ENCODE peak calls at places on chromosomes 1 and 21, in eight cellular contexts. One of them, this sample, is unnamed.

GRCh38 chr21:38979271-38980196 is 173.8 kb downstream of the ETS2 start:
- DNase-seq in esophagus muscularis mucosa: no peak
- DNase-seq in endothelial cell of umbilical vein: no peak
- DNase-seq in tibial nerve: no peak
- DNase-seq in adrenal gland: no peak
- DNase-seq in HCT116: no peak
- DNase-seq in H1: peak; percentile 62
- DNase-seq in IMR-90: peak; percentile 70
- DNase-seq in this sample: no peak

GRCh38 chr1:28326980-28327379 is 1.9 kb upstream of the MED18 start:
- DNase-seq in adrenal gland: no peak
- DNase-seq in esophagus muscularis mucosa: no peak
- DNase-seq in HCT116: no peak
- DNase-seq in endothelial cell of umbilical vein: no peak
- DNase-seq in IMR-90: peak; percentile 12
- DNase-seq in tibial nerve: no peak
- DNase-seq in H1: no peak
- DNase-seq in this sample: no peak

GRCh38 chr1:100164226-100164625 is 13.8 kb downstream of the LRRC39 start:
- DNase-seq in esophagus muscularis mucosa: no peak
- DNase-seq in H1: no peak
- DNase-seq in adrenal gland: no peak
- DNase-seq in IMR-90: peak; percentile 67
- DNase-seq in endothelial cell of umbilical vein: no peak
- DNase-seq in tibial nerve: no peak
- DNase-seq in HCT116: no peak
- DNase-seq in this sample: no peak

GRCh38 chr1:236854602-236854978 is 59.5 kb downstream of the MTR start:
- DNase-seq in adrenal gland: no peak
- DNase-seq in endothelial cell of umbilical vein: no peak
- DNase-seq in esophagus muscularis mucosa: no peak
- DNase-seq in tibial nerve: no peak
- DNase-seq in H1: no peak
- DNase-seq in HCT116: no peak
- DNase-seq in IMR-90: peak; percentile 46
- DNase-seq in this sample: no peak

GRCh38 chr1:9294440-9294773 is 1.7 kb downstream of the SPSB1 start:
- DNase-seq in tibial nerve: no peak
- DNase-seq in endothelial cell of umbilical vein: peak; percentile 85
- DNase-seq in IMR-90: peak; percentile 96
- DNase-seq in esophagus muscularis mucosa: no peak
- DNase-seq in H1: no peak
- DNase-seq in adrenal gland: no peak
- DNase-seq in HCT116: no peak
- DNase-seq in this sample: no peak

GRCh38 chr1:164559342-164560070 is 522 bp downstream of the PBX1 start:
- DNase-seq in adrenal gland: peak; percentile 58
- DNase-seq in esophagus muscularis mucosa: no peak
- DNase-seq in HCT116: no peak
- DNase-seq in IMR-90: no peak
- DNase-seq in H1: no peak
- DNase-seq in tibial nerve: no peak
- DNase-seq in endothelial cell of umbilical vein: peak; percentile 44
- DNase-seq in this sample: no peak

GRCh38 chr1:10641976-10642375 is 154.5 kb downstream of the CASZ1 start:
- DNase-seq in endothelial cell of umbilical vein: no peak
- DNase-seq in H1: no peak
- DNase-seq in esophagus muscularis mucosa: no peak
- DNase-seq in adrenal gland: no peak
- DNase-seq in tibial nerve: no peak
- DNase-seq in HCT116: no peak
- DNase-seq in IMR-90: no peak
- DNase-seq in this sample: no peak

GRCh38 chr1:217674330-217674729 is 43.2 kb downstream of the SPATA17 start:
- DNase-seq in HCT116: no peak
- DNase-seq in esophagus muscularis mucosa: no peak
- DNase-seq in H1: no peak
- DNase-seq in adrenal gland: no peak
- DNase-seq in IMR-90: no peak
- DNase-seq in endothelial cell of umbilical vein: no peak
- DNase-seq in tibial nerve: no peak
- DNase-seq in this sample: no peak

GRCh38 chr1:25045480-25046193 is 115.6 kb upstream of the RUNX3 start:
- DNase-seq in tibial nerve: no peak
- DNase-seq in adrenal gland: no peak
- DNase-seq in esophagus muscularis mucosa: no peak
- DNase-seq in H1: no peak
- DNase-seq in IMR-90: no peak
- DNase-seq in endothelial cell of umbilical vein: no peak
- DNase-seq in HCT116: no peak
- DNase-seq in this sample: no peak

GRCh38 chr1:170663441-170664282 is at the start of gene PRRX1:
- DNase-seq in tibial nerve: no peak
- DNase-seq in adrenal gland: no peak
- DNase-seq in H1: no peak
- DNase-seq in IMR-90: peak; percentile 46
- DNase-seq in esophagus muscularis mucosa: no peak
- DNase-seq in HCT116: no peak
- DNase-seq in endothelial cell of umbilical vein: no peak
- DNase-seq in this sample: no peak

GRCh38 chr1:200610846-200611245 is 9.7 kb downstream of the KIF14 start:
- DNase-seq in endothelial cell of umbilical vein: no peak
- DNase-seq in adrenal gland: no peak
- DNase-seq in tibial nerve: no peak
- DNase-seq in esophagus muscularis mucosa: no peak
- DNase-seq in H1: no peak
- DNase-seq in HCT116: no peak
- DNase-seq in IMR-90: peak; percentile 58
- DNase-seq in this sample: no peak

GRCh38 chr1:160951443-160952128 is 3.0 kb downstream of the ITLN2 start:
- DNase-seq in IMR-90: peak; percentile 41
- DNase-seq in adrenal gland: peak; percentile 50
- DNase-seq in HCT116: peak; percentile 27
- DNase-seq in tibial nerve: no peak
- DNase-seq in endothelial cell of umbilical vein: peak; percentile 68
- DNase-seq in H1: peak; percentile 36
- DNase-seq in esophagus muscularis mucosa: no peak
- DNase-seq in this sample: no peak

GRCh38 chr1:14612281-14612680 is 13.8 kb downstream of the KAZN start:
- DNase-seq in HCT116: no peak
- DNase-seq in IMR-90: no peak
- DNase-seq in tibial nerve: no peak
- DNase-seq in endothelial cell of umbilical vein: no peak
- DNase-seq in adrenal gland: no peak
- DNase-seq in H1: no peak
- DNase-seq in esophagus muscularis mucosa: no peak
- DNase-seq in this sample: no peak

GRCh38 chr1:58331156-58331555 is 215.4 kb downstream of the OMA1 start:
- DNase-seq in tibial nerve: no peak
- DNase-seq in HCT116: no peak
- DNase-seq in H1: no peak
- DNase-seq in adrenal gland: no peak
- DNase-seq in esophagus muscularis mucosa: no peak
- DNase-seq in endothelial cell of umbilical vein: no peak
- DNase-seq in IMR-90: no peak
- DNase-seq in this sample: no peak

GRCh38 chr1:206797534-206798383 is 25.5 kb upstream of the IL10 start:
- DNase-seq in IMR-90: no peak
- DNase-seq in HCT116: no peak
- DNase-seq in endothelial cell of umbilical vein: no peak
- DNase-seq in esophagus muscularis mucosa: no peak
- DNase-seq in H1: peak; percentile 25
- DNase-seq in adrenal gland: no peak
- DNase-seq in tibial nerve: no peak
- DNase-seq in this sample: no peak

GRCh38 chr1:53047737-53048344 is 14.2 kb upstream of the PODN start:
- DNase-seq in HCT116: no peak
- DNase-seq in adrenal gland: no peak
- DNase-seq in endothelial cell of umbilical vein: peak; percentile 94
- DNase-seq in tibial nerve: no peak
- DNase-seq in esophagus muscularis mucosa: no peak
- DNase-seq in H1: no peak
- DNase-seq in IMR-90: peak; percentile 94
- DNase-seq in this sample: no peak

GRCh38 chr21:35995522-35996088 is 64.7 kb downstream of the SETD4 start:
- DNase-seq in H1: no peak
- DNase-seq in IMR-90: no peak
- DNase-seq in esophagus muscularis mucosa: no peak
- DNase-seq in tibial nerve: no peak
- DNase-seq in adrenal gland: no peak
- DNase-seq in HCT116: no peak
- DNase-seq in endothelial cell of umbilical vein: no peak
- DNase-seq in this sample: no peak

GRCh38 chr1:206001476-206001888 is 1.7 kb downstream of the RAB7B start:
- DNase-seq in endothelial cell of umbilical vein: peak; percentile 53
- DNase-seq in IMR-90: peak; percentile 97
- DNase-seq in H1: no peak
- DNase-seq in esophagus muscularis mucosa: no peak
- DNase-seq in adrenal gland: no peak
- DNase-seq in HCT116: peak; percentile 73
- DNase-seq in tibial nerve: no peak
- DNase-seq in this sample: no peak

GRCh38 chr21:32412998-32413504 is 545 bp downstream of the EVA1C start:
- DNase-seq in H1: no peak
- DNase-seq in adrenal gland: peak; percentile 27
- DNase-seq in IMR-90: no peak
- DNase-seq in endothelial cell of umbilical vein: peak; percentile 53
- DNase-seq in tibial nerve: peak; percentile 33
- DNase-seq in HCT116: no peak
- DNase-seq in esophagus muscularis mucosa: no peak
- DNase-seq in this sample: no peak

GRCh38 chr1:12014141-12014981 is 4.9 kb upstream of the MIIP start:
- DNase-seq in H1: no peak
- DNase-seq in IMR-90: peak; percentile 42
- DNase-seq in HCT116: no peak
- DNase-seq in endothelial cell of umbilical vein: no peak
- DNase-seq in esophagus muscularis mucosa: no peak
- DNase-seq in adrenal gland: no peak
- DNase-seq in tibial nerve: no peak
- DNase-seq in this sample: no peak

GRCh38 chr21:25369524-25370300 is 237.6 kb downstream of the MRPL39 start:
- DNase-seq in H1: no peak
- DNase-seq in tibial nerve: no peak
- DNase-seq in adrenal gland: no peak
- DNase-seq in endothelial cell of umbilical vein: no peak
- DNase-seq in HCT116: no peak
- DNase-seq in IMR-90: peak; percentile 66
- DNase-seq in esophagus muscularis mucosa: no peak
- DNase-seq in this sample: no peak

GRCh38 chr1:203677771-203678170 is 51.1 kb downstream of the ATP2B4 start:
- DNase-seq in adrenal gland: no peak
- DNase-seq in tibial nerve: no peak
- DNase-seq in esophagus muscularis mucosa: no peak
- DNase-seq in IMR-90: no peak
- DNase-seq in HCT116: no peak
- DNase-seq in endothelial cell of umbilical vein: no peak
- DNase-seq in H1: no peak
- DNase-seq in this sample: no peak

GRCh38 chr21:31514598-31514997 is 144.9 kb upstream of the SOD1 start:
- DNase-seq in H1: no peak
- DNase-seq in adrenal gland: no peak
- DNase-seq in endothelial cell of umbilical vein: no peak
- DNase-seq in IMR-90: no peak
- DNase-seq in HCT116: no peak
- DNase-seq in tibial nerve: peak; percentile 35
- DNase-seq in esophagus muscularis mucosa: no peak
- DNase-seq in this sample: no peak

DNA sequence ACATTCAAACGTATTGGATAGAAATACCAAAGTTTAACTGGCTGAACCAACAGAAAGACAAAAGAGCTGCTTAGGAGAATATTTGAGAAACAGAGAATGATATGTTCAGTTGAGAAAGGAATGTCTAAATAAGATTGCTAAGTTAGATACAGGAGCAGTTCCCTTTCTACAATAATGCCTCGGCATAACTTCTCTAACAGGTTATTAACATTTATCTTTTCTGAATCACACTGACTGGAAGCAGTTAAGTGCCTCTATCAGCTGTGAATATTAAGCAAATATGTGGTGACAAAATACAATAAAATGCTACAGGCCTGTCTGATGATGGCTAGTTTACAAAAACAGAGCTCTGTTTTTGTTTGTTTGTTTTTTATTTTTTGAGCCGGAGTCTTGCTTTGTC is 121.9 kb downstream of the KCNK1 start:
- DNase-seq in esophagus muscularis mucosa: no peak
- DNase-seq in endothelial cell of umbilical vein: no peak
- DNase-seq in IMR-90: no peak
- DNase-seq in H1: no peak
- DNase-seq in tibial nerve: no peak
- DNase-seq in HCT116: no peak
- DNase-seq in adrenal gland: no peak
- DNase-seq in this sample: no peak
- H3K27ac ChIP-seq in esophagus muscularis mucosa: no peak overlapping the region
- H3K27ac ChIP-seq in endothelial cell of umbilical vein: no peak overlapping the region
- H3K27ac ChIP-seq in IMR-90: no peak overlapping the region
- H3K27ac ChIP-seq in H1: no peak overlapping the region
- H3K27ac ChIP-seq in tibial nerve: no peak overlapping the region
- H3K27ac ChIP-seq in HCT116: no peak overlapping the region
- H3K27ac ChIP-seq in adrenal gland: no peak overlapping the region
- H3K27ac ChIP-seq in this sample: no peak overlapping the region

DNA sequence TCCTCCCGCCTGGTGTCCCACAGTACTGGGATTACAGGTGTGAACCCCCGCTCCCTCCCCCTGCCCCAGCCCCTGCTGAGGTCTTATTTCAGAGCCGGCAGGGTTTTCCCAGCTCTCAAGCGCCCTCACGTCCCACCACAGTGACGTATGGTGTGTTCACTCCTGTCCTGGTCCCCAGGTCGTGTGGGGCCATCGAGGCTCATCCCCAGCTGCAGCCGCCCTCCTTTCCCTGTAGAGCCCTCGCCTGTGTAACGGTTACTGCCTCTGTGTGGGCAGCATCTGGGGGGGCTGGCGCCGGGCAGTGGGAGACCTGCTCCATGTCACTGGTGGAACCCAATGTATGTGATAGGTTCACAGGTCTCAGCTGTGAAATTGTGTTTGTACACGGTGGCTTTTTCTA is 23.2 kb downstream of the SKI start:
- DNase-seq in IMR-90: no peak
- DNase-seq in H1: no peak
- DNase-seq in esophagus muscularis mucosa: no peak
- DNase-seq in HCT116: no peak
- DNase-seq in endothelial cell of umbilical vein: no peak
- DNase-seq in adrenal gland: no peak
- DNase-seq in tibial nerve: no peak
- DNase-seq in this sample: no peak
- H3K4me1 ChIP-seq in IMR-90: peaks cover 21% of the 10 kb centered on the region
- H3K4me1 ChIP-seq in H1: peaks cover 44% of the 10 kb centered on the region
- H3K4me1 ChIP-seq in esophagus muscularis mucosa: peaks cover 94% of the 10 kb centered on the region
- H3K4me1 ChIP-seq in HCT116: no peaks in the 10 kb centered on the region
- H3K4me1 ChIP-seq in endothelial cell of umbilical vein: peaks cover 7% of the 10 kb centered on the region
- H3K4me1 ChIP-seq in adrenal gland: peaks cover 28% of the 10 kb centered on the region
- H3K4me1 ChIP-seq in tibial nerve: peaks cover 2% of the 10 kb centered on the region
- H3K4me1 ChIP-seq in this sample: peaks cover 78% of the 10 kb centered on the region

GRCh38 chr1:51518033-51518729 is 885 bp downstream of the EPS15 start:
- DNase-seq in tibial nerve: no peak
- DNase-seq in endothelial cell of umbilical vein: peak; percentile 57
- DNase-seq in esophagus muscularis mucosa: no peak
- DNase-seq in HCT116: no peak
- DNase-seq in IMR-90: peak; percentile 28
- DNase-seq in adrenal gland: peak; percentile 56
- DNase-seq in H1: no peak
- DNase-seq in this sample: no peak
- TF ChIP-seq POLR2A in tibial nerve: no peak
- TF ChIP-seq POLR2A in endothelial cell of umbilical vein: no peak
- TF ChIP-seq POLR2A in esophagus muscularis mucosa: no peak
- TF ChIP-seq POLR2A in HCT116: peak; percentile 15
- TF ChIP-seq POLR2A in IMR-90: no peak
- TF ChIP-seq POLR2A in adrenal gland: no peak
- TF ChIP-seq POLR2A in H1: no peak
- TF ChIP-seq POLR2A in this sample: no peak

GRCh38 chr21:34826818-34827217 is 158.0 kb downstream of the CLIC6 start:
- DNase-seq in HCT116: no peak
- DNase-seq in IMR-90: no peak
- DNase-seq in tibial nerve: no peak
- DNase-seq in H1: no peak
- DNase-seq in esophagus muscularis mucosa: no peak
- DNase-seq in endothelial cell of umbilical vein: no peak
- DNase-seq in adrenal gland: no peak
- DNase-seq in this sample: no peak
- H3K27ac ChIP-seq in HCT116: no peak overlapping the region
- H3K27ac ChIP-seq in IMR-90: no peak overlapping the region
- H3K27ac ChIP-seq in tibial nerve: no peak overlapping the region
- H3K27ac ChIP-seq in H1: no peak overlapping the region
- H3K27ac ChIP-seq in esophagus muscularis mucosa: no peak overlapping the region
- H3K27ac ChIP-seq in endothelial cell of umbilical vein: no peak overlapping the region
- H3K27ac ChIP-seq in adrenal gland: no peak overlapping the region
- H3K27ac ChIP-seq in this sample: no peak overlapping the region

This sample was measured in esophagus squamous epithelium.